ENCODE peak calls at places on chromosome 17, in nine cellular contexts. Y is esophagus muscularis mucosa, B is ovary, M is adrenal gland, V is transverse colon, E is Peyer's patch, S is stomach, J is IMR-90, H is body of pancreas. R is an unnamed sample.

GRCh38 chr17:77973953-77974352 is 15.4 kb downstream of the TNRC6C start:
- DNase-seq in V (no peak), J (no peak), E (no peak), M (no peak), H (no peak), S (no peak), Y (no peak), B (no peak), R (no peak)

GRCh38 chr17:75078097-75079022 is 9.4 kb upstream of the SLC16A5 start:
- DNase-seq in V (peak; percentile 49), E (no peak), S (no peak), Y (no peak), B (no peak), H (peak; percentile 51), M (no peak), J (peak; percentile 78), R (no peak)

GRCh38 chr17:76492250-76492988 is 8.8 kb downstream of the RHBDF2 start:
- DNase-seq in V (peak; percentile 78), S (no peak), B (no peak), Y (no peak), H (no peak), E (peak; percentile 79), J (no peak), M (peak; percentile 60), R (no peak)

GRCh38 chr17:82940226-82941020 is 100.6 kb upstream of the ZNF750 start:
- DNase-seq in H (peak; percentile 3), V (no peak), B (no peak), Y (no peak), M (no peak), J (no peak), E (peak; percentile 34), S (no peak), R (no peak)

GRCh38 chr17:43068570-43069367 is 43.7 kb downstream of the RND2 start:
- DNase-seq in H (no peak), E (no peak), J (no peak), B (no peak), Y (no peak), M (peak; percentile 71), S (no peak), V (no peak), R (no peak)

GRCh38 chr17:11896199-11896598 is 101.1 kb downstream of the ZNF18 start:
- DNase-seq in J (no peak), Y (no peak), V (no peak), M (no peak), B (no peak), S (no peak), E (no peak), H (no peak), R (no peak)

GRCh38 chr17:7745748-7746470 is 28.4 kb downstream of the DNAH2 start:
- DNase-seq in V (no peak), S (no peak), M (peak; percentile 64), H (no peak), Y (no peak), B (peak; percentile 41), J (peak; percentile 76), E (no peak), R (no peak)

GRCh38 chr17:2369039-2369438 is 31.7 kb downstream of the SGSM2 start:
- DNase-seq in S (no peak), V (no peak), Y (no peak), M (no peak), E (no peak), H (no peak), B (no peak), J (no peak), R (no peak)

GRCh38 chr17:73278465-73279453 is 17.1 kb upstream of the CPSF4L start:
- DNase-seq in E (no peak), J (no peak), H (peak; percentile 57), V (peak; percentile 65), Y (no peak), S (peak; percentile 51), M (peak; percentile 93), B (peak; percentile 77), R (no peak)

GRCh38 chr17:43176119-43176570 is 5.1 kb downstream of the NBR1 start:
- DNase-seq in J (no peak), S (no peak), Y (no peak), B (no peak), E (no peak), V (peak; percentile 42), M (no peak), H (no peak), R (no peak)

GRCh38 chr17:1008008-1008761 is 11.3 kb downstream of the TIMM22 start:
- DNase-seq in B (peak; percentile 58), J (no peak), Y (no peak), M (no peak), E (no peak), V (no peak), S (no peak), H (no peak), R (peak; percentile 46)

GRCh38 chr17:44901323-44901965 is 2.2 kb upstream of the EFTUD2 start:
- DNase-seq in S (no peak), V (no peak), H (no peak), Y (no peak), E (no peak), J (peak; percentile 79), B (no peak), M (no peak), R (no peak)

GRCh38 chr17:44436336-44436735 is 46.9 kb upstream of the ITGA2B start:
- DNase-seq in M (no peak), E (no peak), J (no peak), H (no peak), S (no peak), B (no peak), Y (no peak), V (no peak), R (peak; percentile 28)

GRCh38 chr17:78442648-78443128 is 64.2 kb downstream of the PGS1 start:
- DNase-seq in V (peak; percentile 64), S (peak; percentile 48), E (no peak), Y (peak; percentile 94), H (peak; percentile 28), B (peak; percentile 41), M (peak; percentile 86), J (peak; percentile 88), R (peak; percentile 91)

DNA sequence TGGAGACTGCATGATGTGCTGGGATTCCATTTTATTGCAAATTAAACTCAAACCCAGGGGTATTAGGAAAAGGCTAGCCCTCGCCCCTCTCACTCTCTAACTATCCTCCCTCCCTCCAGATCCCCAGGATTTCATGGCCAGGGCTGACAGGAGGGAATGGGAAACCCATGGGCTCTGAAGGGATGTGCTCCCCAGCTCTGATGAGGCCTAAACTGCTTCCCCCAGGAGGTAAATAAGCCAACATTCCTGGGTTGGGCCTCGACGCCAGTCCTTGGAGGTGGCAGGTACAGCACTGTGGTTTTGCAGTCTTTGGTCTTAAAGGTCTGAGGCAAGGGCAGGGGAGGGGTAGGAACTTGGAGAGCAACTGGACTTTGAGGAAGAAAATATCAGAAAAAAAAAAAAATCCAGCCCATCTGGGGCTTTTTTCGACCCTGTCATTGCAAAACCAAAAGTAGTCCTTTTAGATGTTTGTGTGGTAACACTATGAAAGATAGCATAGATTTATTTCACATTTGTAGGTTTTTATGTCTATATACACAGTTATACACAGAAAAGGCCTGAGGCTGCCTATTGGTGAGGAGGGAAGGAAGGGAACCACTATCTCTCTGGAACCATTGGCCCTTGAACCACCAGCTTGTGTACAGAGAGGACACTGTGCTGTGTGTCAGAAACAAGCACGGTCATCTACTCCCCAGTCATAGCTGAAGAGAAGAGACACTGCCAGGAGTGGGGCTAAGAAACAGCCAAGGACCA is 12.0 kb downstream of the C17orf113 start:
- DNase-seq in H (no peak), V (no peak), Y (no peak), S (no peak), E (no peak), B (no peak), M (no peak), J (no peak), R (no peak)
- TF ChIP-seq POLR2A in H (no peak), V (no peak), Y (no peak), S (no peak), E (no peak), B (no peak), M (no peak), J (no peak), R (no peak)

DNA sequence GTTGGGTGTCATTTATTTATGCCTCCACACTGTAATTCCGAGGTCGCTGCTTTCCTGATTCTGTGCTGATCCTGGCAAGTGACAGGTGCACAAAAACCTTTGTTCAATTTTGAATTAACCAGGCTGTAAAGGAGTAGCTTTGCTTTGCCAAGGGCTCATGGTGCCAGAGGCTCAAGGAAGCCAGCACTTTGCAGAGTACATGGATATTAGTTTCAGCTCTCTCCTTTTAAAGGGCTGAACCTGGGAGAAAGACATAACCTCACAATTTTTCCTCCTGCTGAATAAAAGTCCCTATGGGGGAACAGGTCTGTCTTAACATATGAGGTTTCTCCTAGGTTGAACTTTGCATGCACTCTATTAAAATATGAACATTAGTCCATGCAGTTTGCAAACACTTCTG is 227.6 kb upstream of the WSB1 start:
- DNase-seq in H (no peak), Y (no peak), B (no peak), M (no peak), J (no peak), E (no peak), V (no peak), S (no peak), R (no peak)
- H3K9me3 ChIP-seq in H (no peaks in the 10 kb centered on the region), Y (no peaks in the 10 kb centered on the region), B (no peaks in the 10 kb centered on the region), M (no peaks in the 10 kb centered on the region), J (peaks cover 2% of the 10 kb centered on the region), E (no peaks in the 10 kb centered on the region), V (no peaks in the 10 kb centered on the region), S (no peaks in the 10 kb centered on the region), R (no peaks in the 10 kb centered on the region)

GRCh38 chr17:56260421-56260820 is 107.1 kb downstream of the ANKFN1 start:
- DNase-seq in M (no peak), Y (no peak), H (no peak), S (no peak), E (no peak), V (no peak), B (no peak), J (no peak), R (no peak)

GRCh38 chr17:56262854-56263253 is 109.6 kb downstream of the ANKFN1 start:
- DNase-seq in J (peak; percentile 7), S (peak; percentile 49), V (no peak), M (no peak), Y (no peak), H (peak; percentile 9), B (no peak), E (no peak), R (no peak)

DNA sequence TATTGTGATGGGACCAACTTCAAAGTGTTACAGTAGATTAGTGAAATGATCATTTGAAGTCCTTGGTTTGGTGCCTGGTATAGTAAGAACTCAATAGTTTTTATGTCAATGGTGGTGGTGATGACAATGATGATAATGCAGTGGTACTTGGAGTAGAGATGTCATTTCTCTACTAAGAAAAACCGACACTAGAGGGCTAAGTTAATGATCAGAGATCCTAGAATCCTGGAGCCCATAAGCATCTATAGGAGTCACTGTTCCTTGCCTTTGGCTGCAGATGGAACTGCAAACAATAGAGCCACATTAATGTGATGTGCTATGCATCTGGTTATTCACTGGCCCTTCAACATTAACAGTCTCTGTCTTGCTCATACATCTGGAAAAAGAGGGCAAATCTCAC is 103.8 kb downstream of the ANKFN1 start:
- DNase-seq in V (no peak), S (no peak), J (no peak), Y (no peak), M (no peak), B (no peak), E (no peak), H (no peak), R (no peak)
- TF ChIP-seq CTCF in V (no peak), S (no peak), J (no peak), Y (no peak), M (no peak), B (no peak), E (no peak), H (no peak), R (no peak)

DNA sequence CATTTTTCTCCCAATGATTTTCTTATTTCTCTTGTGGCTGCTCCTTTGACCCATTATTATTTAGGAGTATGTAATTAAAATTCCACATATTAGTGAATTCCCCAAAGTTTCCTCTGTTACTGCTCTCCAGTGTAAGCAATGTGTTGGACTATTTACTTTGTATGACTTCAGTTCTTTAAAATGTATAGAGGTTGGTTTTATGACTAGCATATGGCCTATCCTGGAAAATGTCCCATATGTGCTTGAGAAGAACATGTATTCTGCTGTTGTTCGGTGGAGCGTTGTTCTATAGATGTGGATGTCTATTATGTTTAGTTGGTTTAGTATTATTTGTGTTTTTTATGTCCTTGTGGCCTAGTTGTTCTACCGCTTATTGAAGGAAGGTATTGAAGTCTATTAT is 6.0 kb upstream of the NT5M start:
- DNase-seq in M (no peak), B (no peak), S (no peak), Y (no peak), H (no peak), E (no peak), J (peak; percentile 62), V (no peak), R (no peak)
- TF ChIP-seq POLR2A in M (no peak), B (no peak), S (no peak), Y (no peak), H (no peak), E (no peak), J (no peak), V (no peak), R (no peak)